ENCODE peak calls at places on chromosomes 1 and 21, in eight cellular contexts. One of them, this sample, is unnamed.

GRCh38 chr1:3910769-3911520 is 10.9 kb upstream of the C1orf174 start:
- DNase-seq in GM12865: peak; percentile 78
- DNase-seq in stimulated activated CD4-positive, alpha-beta T cell treated with anti-CD3 and anti-CD28 coated beads, Interleukin-2, amount 100 ng/mL, for 24 hours: peak; percentile 85
- DNase-seq in EL: peak; percentile 45
- DNase-seq in colonic mucosa: peak; percentile 80
- DNase-seq in progenitor cell of endocrine pancreas: peak; percentile 80
- DNase-seq in NCI-H2081: peak; percentile 71
- DNase-seq in fibroblast of mammary gland: peak; percentile 41
- DNase-seq in this sample: peak; percentile 93

GRCh38 chr1:64935551-64936158 is 30.7 kb downstream of the JAK1 start:
- DNase-seq in GM12865: no peak
- DNase-seq in stimulated activated CD4-positive, alpha-beta T cell treated with anti-CD3 and anti-CD28 coated beads, Interleukin-2, amount 100 ng/mL, for 24 hours: no peak
- DNase-seq in EL: no peak
- DNase-seq in colonic mucosa: no peak
- DNase-seq in progenitor cell of endocrine pancreas: no peak
- DNase-seq in NCI-H2081: no peak
- DNase-seq in fibroblast of mammary gland: no peak
- DNase-seq in this sample: peak; percentile 20

GRCh38 chr1:51313961-51314777 is 16.2 kb downstream of the TTC39A start:
- DNase-seq in GM12865: no peak
- DNase-seq in stimulated activated CD4-positive, alpha-beta T cell treated with anti-CD3 and anti-CD28 coated beads, Interleukin-2, amount 100 ng/mL, for 24 hours: no peak
- DNase-seq in EL: peak; percentile 76
- DNase-seq in colonic mucosa: peak; percentile 57
- DNase-seq in progenitor cell of endocrine pancreas: no peak
- DNase-seq in NCI-H2081: no peak
- DNase-seq in fibroblast of mammary gland: peak; percentile 91
- DNase-seq in this sample: no peak

GRCh38 chr1:36350659-36351171 is 27.3 kb upstream of the EVA1B start:
- DNase-seq in GM12865: peak; percentile 45
- DNase-seq in stimulated activated CD4-positive, alpha-beta T cell treated with anti-CD3 and anti-CD28 coated beads, Interleukin-2, amount 100 ng/mL, for 24 hours: peak; percentile 52
- DNase-seq in EL: peak; percentile 95
- DNase-seq in colonic mucosa: no peak
- DNase-seq in progenitor cell of endocrine pancreas: no peak
- DNase-seq in NCI-H2081: no peak
- DNase-seq in fibroblast of mammary gland: peak; percentile 73
- DNase-seq in this sample: no peak

GRCh38 chr1:111202707-111203623 is 2.5 kb upstream of the DENND2D start:
- DNase-seq in GM12865: peak; percentile 68
- DNase-seq in stimulated activated CD4-positive, alpha-beta T cell treated with anti-CD3 and anti-CD28 coated beads, Interleukin-2, amount 100 ng/mL, for 24 hours: no peak
- DNase-seq in EL: no peak
- DNase-seq in colonic mucosa: peak; percentile 34
- DNase-seq in progenitor cell of endocrine pancreas: no peak
- DNase-seq in NCI-H2081: no peak
- DNase-seq in fibroblast of mammary gland: no peak
- DNase-seq in this sample: peak; percentile 38

GRCh38 chr1:20126041-20126805 is 6.9 kb upstream of the PLA2G2D start:
- DNase-seq in GM12865: peak; percentile 83
- DNase-seq in stimulated activated CD4-positive, alpha-beta T cell treated with anti-CD3 and anti-CD28 coated beads, Interleukin-2, amount 100 ng/mL, for 24 hours: no peak
- DNase-seq in EL: no peak
- DNase-seq in colonic mucosa: no peak
- DNase-seq in progenitor cell of endocrine pancreas: no peak
- DNase-seq in NCI-H2081: no peak
- DNase-seq in fibroblast of mammary gland: no peak
- DNase-seq in this sample: no peak

GRCh38 chr1:108893141-108893530 is 16.4 kb downstream of the GPSM2 start:
- DNase-seq in GM12865: no peak
- DNase-seq in stimulated activated CD4-positive, alpha-beta T cell treated with anti-CD3 and anti-CD28 coated beads, Interleukin-2, amount 100 ng/mL, for 24 hours: no peak
- DNase-seq in EL: peak; percentile 46
- DNase-seq in colonic mucosa: no peak
- DNase-seq in progenitor cell of endocrine pancreas: no peak
- DNase-seq in NCI-H2081: no peak
- DNase-seq in fibroblast of mammary gland: peak; percentile 70
- DNase-seq in this sample: no peak

GRCh38 chr1:1922782-1923680 is 4.0 kb upstream of the TMEM52 start:
- DNase-seq in GM12865: no peak
- DNase-seq in stimulated activated CD4-positive, alpha-beta T cell treated with anti-CD3 and anti-CD28 coated beads, Interleukin-2, amount 100 ng/mL, for 24 hours: no peak
- DNase-seq in EL: no peak
- DNase-seq in colonic mucosa: peak; percentile 72
- DNase-seq in progenitor cell of endocrine pancreas: no peak
- DNase-seq in NCI-H2081: no peak
- DNase-seq in fibroblast of mammary gland: no peak
- DNase-seq in this sample: no peak

GRCh38 chr21:35529141-35529863 is 480.2 kb upstream of the RUNX1 start:
- DNase-seq in GM12865: peak; percentile 43
- DNase-seq in stimulated activated CD4-positive, alpha-beta T cell treated with anti-CD3 and anti-CD28 coated beads, Interleukin-2, amount 100 ng/mL, for 24 hours: no peak
- DNase-seq in EL: peak; percentile 25
- DNase-seq in colonic mucosa: no peak
- DNase-seq in progenitor cell of endocrine pancreas: no peak
- DNase-seq in NCI-H2081: no peak
- DNase-seq in fibroblast of mammary gland: no peak
- DNase-seq in this sample: no peak

GRCh38 chr1:153612755-153613331 is at the start of gene S100A16:
- DNase-seq in GM12865: no peak
- DNase-seq in stimulated activated CD4-positive, alpha-beta T cell treated with anti-CD3 and anti-CD28 coated beads, Interleukin-2, amount 100 ng/mL, for 24 hours: no peak
- DNase-seq in EL: peak; percentile 77
- DNase-seq in colonic mucosa: peak; percentile 96
- DNase-seq in progenitor cell of endocrine pancreas: peak; percentile 43
- DNase-seq in NCI-H2081: no peak
- DNase-seq in fibroblast of mammary gland: peak; percentile 68
- DNase-seq in this sample: peak; percentile 65

GRCh38 chr1:18234790-18235242 is 127.2 kb downstream of the IGSF21 start:
- DNase-seq in GM12865: peak; percentile 51
- DNase-seq in stimulated activated CD4-positive, alpha-beta T cell treated with anti-CD3 and anti-CD28 coated beads, Interleukin-2, amount 100 ng/mL, for 24 hours: peak; percentile 15
- DNase-seq in EL: peak; percentile 30
- DNase-seq in colonic mucosa: peak; percentile 58
- DNase-seq in progenitor cell of endocrine pancreas: peak; percentile 45
- DNase-seq in NCI-H2081: peak; percentile 31
- DNase-seq in fibroblast of mammary gland: peak; percentile 46
- DNase-seq in this sample: peak; percentile 72

GRCh38 chr21:35987475-35987874 is 72.9 kb downstream of the SETD4 start:
- DNase-seq in GM12865: no peak
- DNase-seq in stimulated activated CD4-positive, alpha-beta T cell treated with anti-CD3 and anti-CD28 coated beads, Interleukin-2, amount 100 ng/mL, for 24 hours: no peak
- DNase-seq in EL: no peak
- DNase-seq in colonic mucosa: no peak
- DNase-seq in progenitor cell of endocrine pancreas: no peak
- DNase-seq in NCI-H2081: no peak
- DNase-seq in fibroblast of mammary gland: no peak
- DNase-seq in this sample: no peak

GRCh38 chr1:154871374-154871773 is 1.3 kb upstream of the KCNN3 start:
- DNase-seq in GM12865: no peak
- DNase-seq in stimulated activated CD4-positive, alpha-beta T cell treated with anti-CD3 and anti-CD28 coated beads, Interleukin-2, amount 100 ng/mL, for 24 hours: no peak
- DNase-seq in EL: no peak
- DNase-seq in colonic mucosa: no peak
- DNase-seq in progenitor cell of endocrine pancreas: no peak
- DNase-seq in NCI-H2081: no peak
- DNase-seq in fibroblast of mammary gland: no peak
- DNase-seq in this sample: no peak

GRCh38 chr1:97270508-97271307 is 549.1 kb downstream of the PTBP2 start:
- DNase-seq in GM12865: no peak
- DNase-seq in stimulated activated CD4-positive, alpha-beta T cell treated with anti-CD3 and anti-CD28 coated beads, Interleukin-2, amount 100 ng/mL, for 24 hours: no peak
- DNase-seq in EL: peak; percentile 31
- DNase-seq in colonic mucosa: no peak
- DNase-seq in progenitor cell of endocrine pancreas: no peak
- DNase-seq in NCI-H2081: no peak
- DNase-seq in fibroblast of mammary gland: no peak
- DNase-seq in this sample: no peak

GRCh38 chr1:53122847-53123461 is 19.5 kb downstream of the SLC1A7 start:
- DNase-seq in GM12865: no peak
- DNase-seq in stimulated activated CD4-positive, alpha-beta T cell treated with anti-CD3 and anti-CD28 coated beads, Interleukin-2, amount 100 ng/mL, for 24 hours: no peak
- DNase-seq in EL: no peak
- DNase-seq in colonic mucosa: no peak
- DNase-seq in progenitor cell of endocrine pancreas: no peak
- DNase-seq in NCI-H2081: no peak
- DNase-seq in fibroblast of mammary gland: no peak
- DNase-seq in this sample: no peak

GRCh38 chr21:16420086-16420724 is 690.4 kb downstream of the USP25 start:
- DNase-seq in GM12865: no peak
- DNase-seq in stimulated activated CD4-positive, alpha-beta T cell treated with anti-CD3 and anti-CD28 coated beads, Interleukin-2, amount 100 ng/mL, for 24 hours: no peak
- DNase-seq in EL: peak; percentile 44
- DNase-seq in colonic mucosa: no peak
- DNase-seq in progenitor cell of endocrine pancreas: no peak
- DNase-seq in NCI-H2081: peak; percentile 59
- DNase-seq in fibroblast of mammary gland: peak; percentile 81
- DNase-seq in this sample: no peak

GRCh38 chr21:32494946-32495703 is 82.6 kb downstream of the EVA1C start:
- DNase-seq in GM12865: no peak
- DNase-seq in stimulated activated CD4-positive, alpha-beta T cell treated with anti-CD3 and anti-CD28 coated beads, Interleukin-2, amount 100 ng/mL, for 24 hours: no peak
- DNase-seq in EL: peak; percentile 81
- DNase-seq in colonic mucosa: no peak
- DNase-seq in progenitor cell of endocrine pancreas: no peak
- DNase-seq in NCI-H2081: no peak
- DNase-seq in fibroblast of mammary gland: peak; percentile 81
- DNase-seq in this sample: no peak

GRCh38 chr1:17201201-17202021 is 3.5 kb upstream of the PADI1 start:
- DNase-seq in GM12865: peak; percentile 4
- DNase-seq in stimulated activated CD4-positive, alpha-beta T cell treated with anti-CD3 and anti-CD28 coated beads, Interleukin-2, amount 100 ng/mL, for 24 hours: no peak
- DNase-seq in EL: no peak
- DNase-seq in colonic mucosa: no peak
- DNase-seq in progenitor cell of endocrine pancreas: no peak
- DNase-seq in NCI-H2081: no peak
- DNase-seq in fibroblast of mammary gland: no peak
- DNase-seq in this sample: no peak

GRCh38 chr1:176843352-176844297 is 320.9 kb downstream of the ASTN1 start:
- DNase-seq in GM12865: peak; percentile 36
- DNase-seq in stimulated activated CD4-positive, alpha-beta T cell treated with anti-CD3 and anti-CD28 coated beads, Interleukin-2, amount 100 ng/mL, for 24 hours: peak; percentile 1
- DNase-seq in EL: peak; percentile 15
- DNase-seq in colonic mucosa: no peak
- DNase-seq in progenitor cell of endocrine pancreas: peak; percentile 17
- DNase-seq in NCI-H2081: peak; percentile 33
- DNase-seq in fibroblast of mammary gland: peak; percentile 68
- DNase-seq in this sample: peak; percentile 88

GRCh38 chr1:90833497-90834087 is 116.5 kb upstream of the BARHL2 start:
- DNase-seq in GM12865: no peak
- DNase-seq in stimulated activated CD4-positive, alpha-beta T cell treated with anti-CD3 and anti-CD28 coated beads, Interleukin-2, amount 100 ng/mL, for 24 hours: no peak
- DNase-seq in EL: no peak
- DNase-seq in colonic mucosa: no peak
- DNase-seq in progenitor cell of endocrine pancreas: no peak
- DNase-seq in NCI-H2081: no peak
- DNase-seq in fibroblast of mammary gland: no peak
- DNase-seq in this sample: no peak

GRCh38 chr1:46480959-46481646 is 8.5 kb upstream of the DMBX1 start:
- DNase-seq in GM12865: no peak
- DNase-seq in stimulated activated CD4-positive, alpha-beta T cell treated with anti-CD3 and anti-CD28 coated beads, Interleukin-2, amount 100 ng/mL, for 24 hours: no peak
- DNase-seq in EL: peak; percentile 25
- DNase-seq in colonic mucosa: no peak
- DNase-seq in progenitor cell of endocrine pancreas: no peak
- DNase-seq in NCI-H2081: no peak
- DNase-seq in fibroblast of mammary gland: no peak
- DNase-seq in this sample: no peak

GRCh38 chr1:206579747-206580437 is 32.4 kb downstream of the EIF2D start:
- DNase-seq in GM12865: peak; percentile 92
- DNase-seq in stimulated activated CD4-positive, alpha-beta T cell treated with anti-CD3 and anti-CD28 coated beads, Interleukin-2, amount 100 ng/mL, for 24 hours: peak; percentile 90
- DNase-seq in EL: peak; percentile 64
- DNase-seq in colonic mucosa: peak; percentile 69
- DNase-seq in progenitor cell of endocrine pancreas: no peak
- DNase-seq in NCI-H2081: no peak
- DNase-seq in fibroblast of mammary gland: peak; percentile 79
- DNase-seq in this sample: no peak

GRCh38 chr1:152461544-152461943 is 47.5 kb upstream of the CRNN start:
- DNase-seq in GM12865: peak; percentile 56
- DNase-seq in stimulated activated CD4-positive, alpha-beta T cell treated with anti-CD3 and anti-CD28 coated beads, Interleukin-2, amount 100 ng/mL, for 24 hours: peak; percentile 65
- DNase-seq in EL: peak; percentile 70
- DNase-seq in colonic mucosa: peak; percentile 66
- DNase-seq in progenitor cell of endocrine pancreas: no peak
- DNase-seq in NCI-H2081: peak; percentile 43
- DNase-seq in fibroblast of mammary gland: peak; percentile 71
- DNase-seq in this sample: peak; percentile 84

GRCh38 chr21:31557421-31557955 is 102.0 kb upstream of the SOD1 start:
- DNase-seq in GM12865: no peak
- DNase-seq in stimulated activated CD4-positive, alpha-beta T cell treated with anti-CD3 and anti-CD28 coated beads, Interleukin-2, amount 100 ng/mL, for 24 hours: peak; percentile 36
- DNase-seq in EL: no peak
- DNase-seq in colonic mucosa: no peak
- DNase-seq in progenitor cell of endocrine pancreas: peak; percentile 27
- DNase-seq in NCI-H2081: no peak
- DNase-seq in fibroblast of mammary gland: no peak
- DNase-seq in this sample: peak; percentile 16

GRCh38 chr1:164586619-164587018 is 27.6 kb downstream of the PBX1 start:
- DNase-seq in GM12865: no peak
- DNase-seq in stimulated activated CD4-positive, alpha-beta T cell treated with anti-CD3 and anti-CD28 coated beads, Interleukin-2, amount 100 ng/mL, for 24 hours: no peak
- DNase-seq in EL: no peak
- DNase-seq in colonic mucosa: no peak
- DNase-seq in progenitor cell of endocrine pancreas: no peak
- DNase-seq in NCI-H2081: no peak
- DNase-seq in fibroblast of mammary gland: no peak
- DNase-seq in this sample: no peak

GRCh38 chr1:109481646-109482045 is 2.1 kb upstream of the ATXN7L2 start:
- DNase-seq in GM12865: no peak
- DNase-seq in stimulated activated CD4-positive, alpha-beta T cell treated with anti-CD3 and anti-CD28 coated beads, Interleukin-2, amount 100 ng/mL, for 24 hours: no peak
- DNase-seq in EL: no peak
- DNase-seq in colonic mucosa: no peak
- DNase-seq in progenitor cell of endocrine pancreas: no peak
- DNase-seq in NCI-H2081: no peak
- DNase-seq in fibroblast of mammary gland: no peak
- DNase-seq in this sample: no peak

GRCh38 chr1:108664426-108664950 is 3.6 kb upstream of the HENMT1 start:
- DNase-seq in GM12865: no peak
- DNase-seq in stimulated activated CD4-positive, alpha-beta T cell treated with anti-CD3 and anti-CD28 coated beads, Interleukin-2, amount 100 ng/mL, for 24 hours: no peak
- DNase-seq in EL: no peak
- DNase-seq in colonic mucosa: no peak
- DNase-seq in progenitor cell of endocrine pancreas: no peak
- DNase-seq in NCI-H2081: no peak
- DNase-seq in fibroblast of mammary gland: no peak
- DNase-seq in this sample: no peak

GRCh38 chr1:62084304-62084905 is 110.2 kb upstream of the L1TD1 start:
- DNase-seq in GM12865: no peak
- DNase-seq in stimulated activated CD4-positive, alpha-beta T cell treated with anti-CD3 and anti-CD28 coated beads, Interleukin-2, amount 100 ng/mL, for 24 hours: no peak
- DNase-seq in EL: no peak
- DNase-seq in colonic mucosa: no peak
- DNase-seq in progenitor cell of endocrine pancreas: no peak
- DNase-seq in NCI-H2081: no peak
- DNase-seq in fibroblast of mammary gland: peak; percentile 3
- DNase-seq in this sample: no peak

GRCh38 chr1:98839840-98840239 is 164.8 kb downstream of the PLPPR5 start:
- DNase-seq in GM12865: no peak
- DNase-seq in stimulated activated CD4-positive, alpha-beta T cell treated with anti-CD3 and anti-CD28 coated beads, Interleukin-2, amount 100 ng/mL, for 24 hours: no peak
- DNase-seq in EL: peak; percentile 47
- DNase-seq in colonic mucosa: no peak
- DNase-seq in progenitor cell of endocrine pancreas: no peak
- DNase-seq in NCI-H2081: no peak
- DNase-seq in fibroblast of mammary gland: peak; percentile 1
- DNase-seq in this sample: no peak

GRCh38 chr1:910311-910880 is 13.3 kb upstream of the SAMD11 start:
- DNase-seq in GM12865: no peak
- DNase-seq in stimulated activated CD4-positive, alpha-beta T cell treated with anti-CD3 and anti-CD28 coated beads, Interleukin-2, amount 100 ng/mL, for 24 hours: peak; percentile 0
- DNase-seq in EL: no peak
- DNase-seq in colonic mucosa: peak; percentile 16
- DNase-seq in progenitor cell of endocrine pancreas: peak; percentile 9
- DNase-seq in NCI-H2081: no peak
- DNase-seq in fibroblast of mammary gland: no peak
- DNase-seq in this sample: peak; percentile 69

This sample was measured in NCI-H526.